ENCODE peak calls at places on chromosomes 6 and 20, in seven cellular contexts. O is NCI-H774; H is anterior cingulate cortex; N is bronchial epithelial cell; S is GM03348; X is activated naive CD4-positive, alpha-beta T cell treated with anti-CD3 and anti-CD28 coated beads, Interleukin-2, amount 50 U/mL, for 16 hours; U is stimulated activated CD4-positive, alpha-beta T cell treated with anti-CD3 and anti-CD28 coated beads, Interleukin-2, amount 100 ng/mL, for 24 hours. Z is an unnamed sample.

GRCh38 chr6:117290173-117290834 is 24.9 kb downstream of the VGLL2 start:
- DNase-seq in O (no peak), H (no peak), N (no peak), S (no peak), X (no peak), U (no peak), Z (no peak)

GRCh38 chr20:41334036-41334435 is 6.6 kb upstream of the LPIN3 start:
- DNase-seq in O (no peak), H (no peak), N (no peak), S (no peak), X (no peak), U (no peak), Z (no peak)

GRCh38 chr6:81998432-81998831 is 246.0 kb upstream of the TENT5A start:
- DNase-seq in O (no peak), H (no peak), N (peak; percentile 49), S (peak; percentile 43), X (no peak), U (no peak), Z (no peak)

GRCh38 chr20:56504373-56505005 is 20.1 kb upstream of the FAM209A start:
- DNase-seq in O (no peak), H (no peak), N (no peak), S (peak; percentile 30), X (no peak), U (peak; percentile 37), Z (no peak)

GRCh38 chr6:41462980-41463930 is 82.9 kb upstream of the FOXP4 start:
- DNase-seq in O (no peak), H (no peak), N (peak; percentile 55), S (peak; percentile 84), X (no peak), U (peak; percentile 40), Z (no peak)

GRCh38 chr6:3431994-3432393 is 24.9 kb downstream of the SLC22A23 start:
- DNase-seq in O (no peak), H (no peak), N (peak; percentile 84), S (no peak), X (no peak), U (no peak), Z (no peak)

GRCh38 chr20:11067359-11067758 is 393.6 kb upstream of the JAG1 start:
- DNase-seq in O (no peak), H (no peak), N (no peak), S (no peak), X (no peak), U (no peak), Z (no peak)

GRCh38 chr6:57117801-57118200 is 27.8 kb downstream of the ZNF451 start:
- DNase-seq in O (no peak), H (no peak), N (no peak), S (no peak), X (no peak), U (no peak), Z (no peak)

GRCh38 chr6:30769088-30769852 is 24.9 kb upstream of the IER3 start:
- DNase-seq in O (no peak), H (peak; percentile 3), N (peak; percentile 97), S (peak; percentile 89), X (peak; percentile 81), U (peak; percentile 87), Z (peak; percentile 29)

GRCh38 chr6:113103618-113104390 is 753.3 kb upstream of the MARCKS start:
- DNase-seq in O (no peak), H (no peak), N (peak; percentile 18), S (peak; percentile 49), X (no peak), U (no peak), Z (no peak)

GRCh38 chr6:74752303-74752702 is 453.6 kb downstream of the COL12A1 start:
- DNase-seq in O (no peak), H (no peak), N (no peak), S (no peak), X (no peak), U (no peak), Z (no peak)

GRCh38 chr6:3584611-3585010 is 127.8 kb upstream of the SLC22A23 start:
- DNase-seq in O (no peak), H (no peak), N (no peak), S (no peak), X (no peak), U (no peak), Z (no peak)

GRCh38 chr6:13923527-13924145 is 1.1 kb upstream of the RNF182 start:
- DNase-seq in O (no peak), H (no peak), N (no peak), S (peak; percentile 68), X (no peak), U (no peak), Z (no peak)

GRCh38 chr6:109790131-109790530 is 99.0 kb downstream of the FIG4 start:
- DNase-seq in O (no peak), H (no peak), N (no peak), S (peak; percentile 51), X (no peak), U (no peak), Z (no peak)